ENCODE peak calls at places on chromosomes 6 and 20, in eight cellular contexts. F, A, B, D, O, W, Z and L are unnamed samples.

GRCh38 chr6:166405416-166405815 is 22.7 kb upstream of the MPC1 start:
- DNase-seq in D (no peak), W (no peak), F (no peak), A (no peak), B (no peak), Z (no peak), O (no peak), L (no peak)

GRCh38 chr6:125807293-125807692 is 16.5 kb downstream of the NCOA7 start:
- DNase-seq in D (no peak), W (no peak), F (no peak), B (no peak), O (no peak), A (no peak), Z (no peak), L (no peak)

GRCh38 chr20:25739615-25740320 is 43.1 kb upstream of the ZNF337 start:
- DNase-seq in F (no peak), B (no peak), Z (no peak), W (peak; percentile 46), D (no peak), O (no peak), A (peak; percentile 5), L (no peak)

GRCh38 chr6:46323312-46323965 is 152.7 kb upstream of the ENPP5 start:
- DNase-seq in W (peak; percentile 86), Z (no peak), F (no peak), A (peak; percentile 67), D (no peak), O (no peak), B (no peak), L (no peak)

GRCh38 chr6:134047673-134048072 is 4.8 kb downstream of the SLC2A12 start:
- DNase-seq in F (no peak), D (no peak), B (no peak), Z (no peak), O (no peak), W (no peak), A (no peak), L (peak; percentile 55)

GRCh38 chr6:112086744-112087135 is 542 bp downstream of the TUBE1 start:
- DNase-seq in O (no peak), W (peak; percentile 58), B (no peak), A (peak; percentile 64), D (peak; percentile 64), F (peak; percentile 16), Z (peak; percentile 50), L (no peak)

GRCh38 chr6:94468830-94469229 is 1049.5 kb upstream of the EPHA7 start:
- DNase-seq in W (no peak), B (no peak), O (no peak), D (no peak), Z (no peak), A (no peak), F (no peak), L (no peak)

GRCh38 chr20:14879020-14879697 is 541.7 kb upstream of the FLRT3 start:
- DNase-seq in D (no peak), A (peak; percentile 24), Z (no peak), O (no peak), W (peak; percentile 95), B (no peak), F (no peak), L (no peak)

GRCh38 chr6:114430534-114431124 is 87.8 kb upstream of the HS3ST5 start:
- DNase-seq in D (peak; percentile 25), O (no peak), F (no peak), W (no peak), Z (no peak), B (no peak), A (no peak), L (no peak)

GRCh38 chr20:47549671-47550070 is 48.0 kb downstream of the NCOA3 start:
- DNase-seq in A (no peak), D (no peak), W (no peak), Z (no peak), F (no peak), O (no peak), B (no peak), L (no peak)

GRCh38 chr6:42777126-42777822 is 4.6 kb upstream of the BICRAL start:
- DNase-seq in D (no peak), B (no peak), A (peak; percentile 73), O (no peak), Z (peak; percentile 75), F (no peak), W (no peak), L (no peak)

GRCh38 chr6:20354366-20354765 is 47.3 kb upstream of the E2F3 start:
- DNase-seq in W (no peak), O (no peak), D (no peak), Z (no peak), F (no peak), B (no peak), A (no peak), L (no peak)

GRCh38 chr20:25052255-25053206 is 5.4 kb downstream of the ACSS1 start:
- DNase-seq in W (no peak), D (no peak), A (no peak), O (no peak), B (no peak), F (no peak), Z (no peak), L (no peak)

GRCh38 chr20:46172455-46172854 is 54.3 kb downstream of the CD40 start:
- DNase-seq in O (no peak), W (no peak), A (no peak), D (no peak), Z (no peak), F (no peak), B (no peak), L (no peak)

GRCh38 chr20:35617397-35618031 is 1.9 kb downstream of the SPAG4 start:
- DNase-seq in D (peak; percentile 79), F (peak; percentile 27), W (peak; percentile 43), B (peak; percentile 58), O (peak; percentile 75), A (peak; percentile 53), Z (peak; percentile 92), L (peak; percentile 43)

GRCh38 chr6:73285674-73286283 is 22.8 kb upstream of the KHDC1 start:
- DNase-seq in Z (peak; percentile 37), W (peak; percentile 30), D (peak; percentile 59), B (no peak), A (peak; percentile 76), F (peak; percentile 8), O (no peak), L (no peak)

GRCh38 chr6:111686249-111686997 is 80.7 kb upstream of the TRAF3IP2 start:
- DNase-seq in F (no peak), D (peak; percentile 90), B (no peak), W (no peak), O (peak; percentile 46), Z (no peak), A (no peak), L (no peak)

GRCh38 chr6:78611097-78611625 is 256.2 kb upstream of the IRAK1BP1 start:
- DNase-seq in B (no peak), D (no peak), W (no peak), O (no peak), Z (no peak), F (no peak), A (no peak), L (no peak)

GRCh38 chr6:84801250-84801649 is 36.9 kb upstream of the TBX18 start:
- DNase-seq in B (no peak), W (peak; percentile 48), D (no peak), F (no peak), A (no peak), O (no peak), Z (no peak), L (no peak)

GRCh38 chr6:144417686-144418085 is 132.6 kb downstream of the UTRN start:
- DNase-seq in Z (no peak), O (no peak), A (peak; percentile 47), D (no peak), F (no peak), B (no peak), W (peak; percentile 20), L (no peak)

GRCh38 chr6:16535564-16535963 is 225.7 kb downstream of the ATXN1 start:
- DNase-seq in D (no peak), F (no peak), W (no peak), Z (no peak), O (no peak), B (no peak), A (no peak), L (no peak)

GRCh38 chr6:139753198-139753861 is 378.9 kb upstream of the CITED2 start:
- DNase-seq in D (no peak), W (no peak), Z (no peak), F (no peak), O (no peak), B (no peak), A (peak; percentile 77), L (no peak)

GRCh38 chr6:166470863-166471410 is 88.2 kb upstream of the MPC1 start:
- DNase-seq in W (no peak), A (no peak), Z (no peak), O (peak; percentile 4), D (no peak), B (no peak), F (no peak), L (no peak)

GRCh38 chr6:139981810-139982550 is 607.5 kb upstream of the CITED2 start:
- DNase-seq in D (peak; percentile 71), O (peak; percentile 59), B (no peak), F (no peak), Z (no peak), W (no peak), A (peak; percentile 80), L (no peak)

GRCh38 chr6:113067612-113068262 is 720.6 kb downstream of the RFPL4B start:
- DNase-seq in O (no peak), A (peak; percentile 62), Z (no peak), W (no peak), D (no peak), B (no peak), F (no peak), L (no peak)

GRCh38 chr6:68976260-68976659 is 341.2 kb downstream of the ADGRB3 start:
- DNase-seq in A (no peak), B (no peak), Z (no peak), W (no peak), D (no peak), F (no peak), O (no peak), L (no peak)
- TF ChIP-seq CTCF in A (peak; percentile 18), B (no peak), Z (peak; percentile 71), W (peak; percentile 9), D (peak; percentile 50), F (no peak), O (peak; percentile 17), L (no peak)

DNA sequence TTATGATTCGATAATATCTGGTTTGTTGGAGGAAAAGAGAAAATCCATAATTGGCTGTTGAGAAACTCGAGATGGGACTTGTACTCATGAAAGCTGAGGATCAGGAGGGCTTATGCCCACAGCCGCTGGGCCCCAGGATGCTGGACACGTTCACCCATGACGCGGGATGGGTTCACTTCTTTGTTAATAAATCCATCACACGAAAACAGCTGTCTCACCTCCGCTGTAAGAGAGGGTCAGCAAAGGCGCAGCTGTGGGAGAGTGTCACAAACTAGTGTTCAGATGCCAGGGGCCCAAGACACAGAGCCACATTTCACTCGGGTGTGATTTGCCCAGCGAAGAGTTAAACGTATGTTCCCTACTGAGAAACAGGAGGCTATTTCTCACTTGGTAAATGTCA is 315.1 kb downstream of the THBS2 start:
- DNase-seq in Z (no peak), W (no peak), B (no peak), F (no peak), O (no peak), D (no peak), A (no peak), L (no peak)
- H3K4me1 ChIP-seq in Z (no peaks in the 10 kb centered on the region), W (no peaks in the 10 kb centered on the region), B (no peaks in the 10 kb centered on the region), F (no peaks in the 10 kb centered on the region), O (no peaks in the 10 kb centered on the region), D (no peaks in the 10 kb centered on the region), A (peaks cover 2% of the 10 kb centered on the region), L (no peaks in the 10 kb centered on the region)

GRCh38 chr6:89386917-89387491 is 25.1 kb downstream of the RRAGD start:
- DNase-seq in D (no peak), W (no peak), Z (no peak), O (no peak), A (no peak), F (no peak), B (no peak), L (no peak)
- H3K4me3 ChIP-seq in D (no peak overlapping the region), W (no peak overlapping the region), Z (peak overlapping the region; percentile 56), O (no peak overlapping the region), A (no peak overlapping the region), F (no peak overlapping the region), B (no peak overlapping the region), L (no peak overlapping the region)

GRCh38 chr6:159125014-159125609 is 44.1 kb upstream of the FNDC1 start:
- DNase-seq in F (no peak), D (no peak), A (no peak), O (no peak), W (no peak), Z (peak; percentile 52), B (no peak), L (no peak)
- TF ChIP-seq CTCF in F (peak; percentile 18), D (peak; percentile 26), A (peak; percentile 23), O (peak; percentile 48), W (peak; percentile 13), Z (peak; percentile 95), B (peak; percentile 19), L (peak; percentile 29)